ENCODE peak calls at places on chromosomes 13 and 19, in ten cellular contexts. C, Q, N, U, B, D, W, L, F and Y are unnamed samples.

GRCh38 chr19:45087531-45087930 is 5.4 kb upstream of the PPP1R37 start:
- DNase-seq in C (no peak), Q (no peak), N (no peak), U (no peak), B (no peak), D (no peak), W (no peak), L (no peak), F (no peak), Y (no peak)

GRCh38 chr19:41323023-41323422 is 13.1 kb downstream of the CCDC97 start:
- DNase-seq in C (peak; percentile 61), Q (no peak), N (no peak), U (peak; percentile 72), B (peak; percentile 74), D (no peak), W (no peak), L (no peak), F (peak; percentile 81), Y (no peak)

GRCh38 chr13:110726726-110727125 is 13.2 kb downstream of the ING1 start:
- DNase-seq in C (no peak), Q (no peak), N (peak; percentile 44), U (no peak), B (no peak), D (no peak), W (no peak), L (no peak), F (no peak), Y (no peak)

GRCh38 chr13:58838615-58839014 is 1207.1 kb downstream of the PCDH17 start:
- DNase-seq in C (no peak), Q (no peak), N (no peak), U (no peak), B (no peak), D (no peak), W (no peak), L (no peak), F (no peak), Y (no peak)

GRCh38 chr19:29014857-29015436 is 198.0 kb downstream of the UQCRFS1 start:
- DNase-seq in C (peak; percentile 58), Q (no peak), N (no peak), U (no peak), B (peak; percentile 14), D (no peak), W (no peak), L (no peak), F (no peak), Y (no peak)

GRCh38 chr19:45528149-45528743 is 21.0 kb downstream of the VASP start:
- DNase-seq in C (peak; percentile 87), Q (no peak), N (no peak), U (peak; percentile 75), B (peak; percentile 60), D (no peak), W (no peak), L (peak; percentile 44), F (peak; percentile 21), Y (no peak)

GRCh38 chr13:110305949-110306339 is 1.0 kb downstream of the COL4A1 start:
- DNase-seq in C (peak; percentile 36), Q (no peak), N (no peak), U (peak; percentile 42), B (peak; percentile 55), D (no peak), W (no peak), L (no peak), F (peak; percentile 47), Y (no peak)

GRCh38 chr19:30358821-30359580 is 13.2 kb upstream of the ZNF536 start:
- DNase-seq in C (peak; percentile 40), Q (no peak), N (no peak), U (no peak), B (no peak), D (no peak), W (no peak), L (no peak), F (no peak), Y (no peak)

GRCh38 chr13:60080871-60081270 is 82.9 kb downstream of the DIAPH3 start:
- DNase-seq in C (no peak), Q (no peak), N (no peak), U (peak; percentile 28), B (peak; percentile 20), D (no peak), W (no peak), L (no peak), F (no peak), Y (no peak)

GRCh38 chr19:49132974-49133609 is 13.7 kb downstream of the PPFIA3 start:
- DNase-seq in C (peak; percentile 90), Q (no peak), N (peak; percentile 47), U (no peak), B (no peak), D (peak; percentile 81), W (no peak), L (no peak), F (no peak), Y (no peak)

GRCh38 chr19:15631817-15632216 is 8.9 kb upstream of the CYP4F3 start:
- DNase-seq in C (peak; percentile 83), Q (no peak), N (peak; percentile 30), U (peak; percentile 1), B (no peak), D (peak; percentile 28), W (no peak), L (no peak), F (peak; percentile 11), Y (no peak)

GRCh38 chr13:71877280-71877653 is 10.3 kb upstream of the DACH1 start:
- DNase-seq in C (peak; percentile 78), Q (no peak), N (no peak), U (no peak), B (no peak), D (no peak), W (no peak), L (no peak), F (no peak), Y (no peak)

GRCh38 chr13:111541752-111542529 is 221.5 kb downstream of the TEX29 start:
- DNase-seq in C (no peak), Q (no peak), N (no peak), U (no peak), B (no peak), D (no peak), W (no peak), L (no peak), F (no peak), Y (no peak)

GRCh38 chr13:61900033-61900432 is 484.4 kb upstream of the PCDH20 start:
- DNase-seq in C (peak; percentile 48), Q (no peak), N (no peak), U (no peak), B (no peak), D (no peak), W (no peak), L (no peak), F (no peak), Y (no peak)

GRCh38 chr13:42864952-42865634 is 83.7 kb downstream of the FAM216B start:
- DNase-seq in C (no peak), Q (no peak), N (no peak), U (no peak), B (peak; percentile 18), D (no peak), W (no peak), L (no peak), F (no peak), Y (no peak)

GRCh38 chr19:10537668-10538067 is 6.0 kb upstream of the ATG4D start:
- DNase-seq in C (no peak), Q (no peak), N (no peak), U (no peak), B (no peak), D (no peak), W (no peak), L (no peak), F (no peak), Y (no peak)

GRCh38 chr13:101751488-101751887 is 299.0 kb downstream of the ITGBL1 start:
- DNase-seq in C (no peak), Q (peak; percentile 46), N (no peak), U (peak; percentile 90), B (peak; percentile 93), D (no peak), W (no peak), L (no peak), F (peak; percentile 74), Y (no peak)

GRCh38 chr19:39110263-39110967 is 15.2 kb upstream of the PAK4 start:
- DNase-seq in C (peak; percentile 85), Q (no peak), N (peak; percentile 79), U (peak; percentile 19), B (peak; percentile 64), D (peak; percentile 75), W (peak; percentile 33), L (peak; percentile 58), F (peak; percentile 33), Y (peak; percentile 54)

GRCh38 chr13:37944476-37945442 is 75.2 kb upstream of the TRPC4 start:
- DNase-seq in C (peak; percentile 47), Q (no peak), N (no peak), U (no peak), B (peak; percentile 2), D (no peak), W (no peak), L (no peak), F (peak; percentile 38), Y (no peak)
- TF ChIP-seq CTCF in C (no peak), Q (no peak), N (no peak), U (no peak), B (no peak), D (no peak), W (no peak), L (no peak), F (peak; percentile 17), Y (no peak)

DNA sequence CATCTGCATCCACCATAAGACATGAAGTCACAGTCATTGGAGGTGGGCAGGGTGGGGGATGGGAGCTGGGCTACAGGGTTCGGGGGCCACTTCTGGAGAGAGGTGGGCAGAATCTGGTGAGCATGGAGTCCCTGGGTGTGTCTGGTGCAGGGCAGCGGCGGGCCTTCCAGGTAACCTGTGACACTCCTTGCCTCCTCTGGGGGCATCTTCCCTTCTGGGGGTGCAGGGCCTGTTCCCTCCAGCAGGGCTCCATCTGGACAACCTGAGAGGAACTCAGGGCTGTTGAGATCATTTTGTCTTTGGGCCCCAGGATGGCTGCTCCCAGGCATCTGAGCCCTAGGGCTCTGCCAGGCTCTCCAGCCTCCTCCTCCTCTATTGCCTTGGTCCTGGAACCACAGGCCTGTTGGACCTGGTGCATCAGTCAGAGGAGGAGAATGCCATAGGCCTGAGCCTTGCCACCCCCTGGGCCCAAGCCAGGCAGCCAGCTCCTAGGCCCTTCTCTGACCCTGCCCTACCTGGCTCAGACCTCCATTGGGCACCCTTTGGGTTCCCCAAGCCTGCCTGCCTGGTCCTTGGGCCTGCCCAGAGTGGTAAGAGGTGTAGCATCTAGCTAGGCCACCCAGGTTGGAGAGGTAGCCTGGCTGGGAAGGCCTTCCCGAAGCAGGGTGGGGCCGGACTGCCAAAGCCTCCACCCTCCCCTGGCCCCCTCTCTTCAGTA is 13.4 kb downstream of the LYL1 start:
- DNase-seq in C (peak; percentile 85), Q (no peak), N (peak; percentile 50), U (no peak), B (no peak), D (no peak), W (no peak), L (no peak), F (no peak), Y (no peak)
- TF ChIP-seq CTCF in C (peak; percentile 82), Q (peak; percentile 49), N (peak; percentile 56), U (peak; percentile 40), B (peak; percentile 37), D (no peak), W (no peak), L (no peak), F (peak; percentile 20), Y (peak; percentile 48)

GRCh38 chr19:8506402-8506957 is 4.0 kb upstream of the PRAM1 start:
- DNase-seq in C (peak; percentile 73), Q (no peak), N (no peak), U (no peak), B (no peak), D (no peak), W (no peak), L (no peak), F (no peak), Y (no peak)
- TF ChIP-seq CTCF in C (peak; percentile 5), Q (no peak), N (peak; percentile 39), U (no peak), B (no peak), D (no peak), W (no peak), L (no peak), F (no peak), Y (peak; percentile 7)

GRCh38 chr13:104773775-104774174 is 1707.6 kb upstream of the SLC10A2 start:
- DNase-seq in C (no peak), Q (peak; percentile 9), N (no peak), U (peak; percentile 54), B (peak; percentile 79), D (no peak), W (no peak), L (no peak), F (peak; percentile 70), Y (no peak)
- TF ChIP-seq CTCF in C (peak; percentile 76), Q (peak; percentile 54), N (no peak), U (peak; percentile 65), B (peak; percentile 61), D (no peak), W (no peak), L (peak; percentile 48), F (peak; percentile 74), Y (peak; percentile 72)